ENCODE peak calls at places on chromosomes 4 and X, in seven cellular contexts. J is HCEC 1CT; U is stimulated activated CD4-positive, alpha-beta T cell treated with anti-CD3 and anti-CD28 coated beads, Interleukin-15, amount 100 ng/mL, for 1 hour; E is aorta; M is cardiac muscle cell; R is NCI-H1105 treated with DMSO at 0.1 percent for 48 hours; W is PC-9. N is an unnamed sample.

GRCh38 chrX:99398578-99398977 is 1011.5 kb downstream of the PCDH19 start:
- DNase-seq in J (no peak), U (no peak), E (no peak), M (no peak), R (no peak), W (no peak), N (no peak)

GRCh38 chrX:72262077-72262476 is 15.0 kb downstream of the RPS4X start:
- DNase-seq in J (no peak), U (no peak), E (no peak), M (no peak), R (no peak), W (no peak), N (no peak)

GRCh38 chrX:155819966-155820491 is 61.1 kb upstream of the VAMP7 start:
- DNase-seq in J (peak), U (no peak), E (peak), M (peak), R (peak), W (peak), N (peak)

GRCh38 chr4:32519060-32519459 is 1798.9 kb downstream of the PCDH7 start:
- DNase-seq in J (no peak), U (no peak), E (no peak), M (no peak), R (peak), W (no peak), N (no peak)

GRCh38 chrX:17441965-17442364 is 67.0 kb downstream of the NHS start:
- DNase-seq in J (peak), U (no peak), E (no peak), M (no peak), R (no peak), W (no peak), N (no peak)

GRCh38 chr4:27894951-27895350 is 1034.3 kb downstream of the STIM2 start:
- DNase-seq in J (no peak), U (no peak), E (no peak), M (no peak), R (no peak), W (no peak), N (no peak)

GRCh38 chr4:44016582-44017421 is 431.8 kb downstream of the KCTD8 start:
- DNase-seq in J (no peak), U (no peak), E (no peak), M (no peak), R (no peak), W (peak), N (no peak)

GRCh38 chrX:26309262-26309661 is 93.3 kb downstream of the MAGEB5 start:
- DNase-seq in J (no peak), U (no peak), E (no peak), M (no peak), R (no peak), W (no peak), N (no peak)

GRCh38 chrX:120287513-120288112 is 23.6 kb downstream of the TMEM255A start:
- DNase-seq in J (no peak), U (no peak), E (no peak), M (no peak), R (no peak), W (no peak), N (no peak)

GRCh38 chr4:77172336-77172735 is 15.3 kb downstream of the CCNG2 start:
- DNase-seq in J (peak), U (no peak), E (no peak), M (no peak), R (no peak), W (no peak), N (no peak)

GRCh38 chrX:69282893-69283690 is 117.8 kb upstream of the PJA1 start:
- DNase-seq in J (no peak), U (no peak), E (no peak), M (no peak), R (no peak), W (no peak), N (no peak)

GRCh38 chr4:60934896-60935295 is 265.2 kb upstream of the ADGRL3 start:
- DNase-seq in J (no peak), U (no peak), E (no peak), M (no peak), R (peak), W (no peak), N (no peak)

GRCh38 chr4:146834263-146835034 is 111.2 kb downstream of the TTC29 start:
- DNase-seq in J (no peak), U (no peak), E (no peak), M (no peak), R (no peak), W (no peak), N (no peak)

GRCh38 chr4:111323916-111324315 is 701.0 kb upstream of the PITX2 start:
- DNase-seq in J (peak), U (no peak), E (no peak), M (no peak), R (no peak), W (no peak), N (no peak)

GRCh38 chrX:120790118-120790517 is 85.5 kb downstream of the CT47B1 start:
- DNase-seq in J (peak), U (no peak), E (no peak), M (peak), R (peak), W (peak), N (peak)

GRCh38 chr4:155972098-155972497 is 18.4 kb upstream of the CTSO start:
- DNase-seq in J (peak), U (no peak), E (no peak), M (peak), R (no peak), W (no peak), N (no peak)

GRCh38 chr4:3713346-3713745 is 52.8 kb upstream of the ADRA2C start:
- DNase-seq in J (no peak), U (no peak), E (no peak), M (no peak), R (no peak), W (no peak), N (no peak)

GRCh38 chr4:5720980-5721379 is 10.0 kb downstream of the EVC start:
- DNase-seq in J (no peak), U (no peak), E (no peak), M (no peak), R (no peak), W (no peak), N (no peak)

GRCh38 chr4:185312699-185313098 is 83.0 kb downstream of the LRP2BP start:
- DNase-seq in J (no peak), U (no peak), E (no peak), M (no peak), R (no peak), W (no peak), N (no peak)

GRCh38 chrX:73214366-73215094 is at the start of gene NAP1L2:
- DNase-seq in J (no peak), U (no peak), E (peak), M (peak), R (peak), W (no peak), N (peak)

N was measured in T-helper 2 cell treated with Interferon-gamma antibody and Interleukin-4, amounts not matched to agents 5 μg/mL and 100 μg/mL, for 36 hours.